ENCODE peak calls at places on chromosomes 7 and 10, in five cellular contexts. R is heart left ventricle, D is psoas muscle, H is iPS DF 6.9, C is epithelial cell of esophagus. F is an unnamed sample.

GRCh38 chr7:106041140-106041717 is 70.9 kb downstream of the SYPL1 start:
- DNase-seq in H (no peak), D (no peak), C (peak), R (no peak), F (peak)

GRCh38 chr7:57425969-57426628 is 23.9 kb upstream of the ZNF716 start:
- DNase-seq in C (no peak), D (no peak), R (no peak), H (no peak), F (peak)

GRCh38 chr10:71077143-71077581 is 135.2 kb upstream of the UNC5B start:
- DNase-seq in D (no peak), H (no peak), R (peak), C (peak), F (no peak)

GRCh38 chr10:119602241-119603095 is 5.7 kb upstream of the TIAL1 start:
- DNase-seq in R (no peak), C (peak), H (no peak), D (no peak), F (peak)

GRCh38 chr10:28738200-28738599 is 60.9 kb downstream of the BAMBI start:
- DNase-seq in R (no peak), D (no peak), C (no peak), H (no peak), F (peak)

GRCh38 chr7:155670521-155670920 is 26.1 kb downstream of the RBM33 start:
- DNase-seq in R (no peak), C (no peak), D (no peak), H (no peak), F (no peak)

GRCh38 chr10:20004087-20004523 is 187.9 kb downstream of the PLXDC2 start:
- DNase-seq in C (peak), H (no peak), D (peak), R (peak), F (peak)

GRCh38 chr10:48572414-48572813 is 32.5 kb downstream of the ARHGAP22 start:
- DNase-seq in C (no peak), D (no peak), R (no peak), H (no peak), F (no peak)

GRCh38 chr7:18703743-18704142 is 208.2 kb downstream of the HDAC9 start:
- DNase-seq in D (no peak), H (no peak), C (no peak), R (no peak), F (no peak)

GRCh38 chr7:79091661-79092060 is 361.8 kb downstream of the MAGI2 start:
- DNase-seq in C (no peak), D (no peak), H (no peak), R (no peak), F (no peak)

GRCh38 chr10:132054564-132054963 is 11.2 kb upstream of the JAKMIP3 start:
- DNase-seq in R (no peak), D (no peak), C (no peak), H (no peak), F (peak)

GRCh38 chr10:50512214-50512595 is 111.6 kb downstream of the SGMS1 start:
- DNase-seq in D (no peak), R (no peak), C (no peak), H (no peak), F (no peak)

GRCh38 chr10:85048644-85049043 is 720.3 kb downstream of the CCSER2 start:
- DNase-seq in D (no peak), C (no peak), R (no peak), H (no peak), F (no peak)

GRCh38 chr7:47477191-47478016 is 104.5 kb downstream of the TNS3 start:
- DNase-seq in D (no peak), H (no peak), R (peak), C (no peak), F (no peak)

GRCh38 chr10:117460846-117461765 is 81.4 kb upstream of the EMX2 start:
- DNase-seq in R (no peak), D (no peak), H (no peak), C (no peak), F (no peak)

GRCh38 chr7:70775570-70776156 is 356.3 kb upstream of the GALNT17 start:
- DNase-seq in H (peak), C (peak), D (no peak), R (no peak), F (peak)

GRCh38 chr7:148483515-148483914 is 107.1 kb upstream of the C7orf33 start:
- DNase-seq in D (no peak), H (no peak), R (no peak), C (no peak), F (no peak)

GRCh38 chr7:22864855-22865606 is 42.4 kb upstream of the TOMM7 start:
- DNase-seq in C (no peak), R (no peak), H (no peak), D (no peak), F (peak)

GRCh38 chr10:78397796-78398195 is 364.1 kb downstream of the RPS24 start:
- DNase-seq in R (no peak), D (no peak), H (no peak), C (no peak), F (no peak)

GRCh38 chr10:16745061-16745460 is 72.2 kb downstream of the RSU1 start:
- DNase-seq in C (no peak), D (no peak), H (no peak), R (no peak), F (no peak)

GRCh38 chr10:87547734-87548311 is 43.1 kb downstream of the MINPP1 start:
- DNase-seq in H (no peak), R (no peak), C (peak), D (no peak), F (peak)

GRCh38 chr10:62045765-62046521 is 144.4 kb downstream of the ARID5B start:
- DNase-seq in C (no peak), R (no peak), D (no peak), H (no peak), F (peak)

GRCh38 chr7:50304911-50305621 is 550 bp downstream of the IKZF1 start:
- DNase-seq in C (no peak), R (no peak), H (no peak), D (no peak), F (peak)
- H3K4me3 ChIP-seq in C (no peak), R (peak), H (peak), D (peak), F (peak)

GRCh38 chr7:44986218-44987053 is 7.6 kb upstream of the MYO1G start:
- DNase-seq in C (peak), D (peak), R (peak), H (peak), F (peak)

GRCh38 chr7:44983742-44984477 is 5.1 kb upstream of the MYO1G start:
- DNase-seq in D (no peak), C (no peak), H (no peak), R (peak), F (peak)

GRCh38 chr7:44984478-44984758 is 5.6 kb upstream of the MYO1G start:
- DNase-seq in C (no peak), D (no peak), H (no peak), R (peak), F (no peak)

GRCh38 chr7:44985900-44986217 is 7.0 kb upstream of the MYO1G start:
- DNase-seq in C (no peak), R (peak), D (no peak), H (no peak), F (no peak)

GRCh38 chr7:44985033-44985695 is 6.3 kb upstream of the MYO1G start:
- DNase-seq in R (peak), H (no peak), C (no peak), D (no peak), F (peak)
- H3K4me3 ChIP-seq in R (peak), H (peak), C (peak), D (peak), F (peak)

DNA sequence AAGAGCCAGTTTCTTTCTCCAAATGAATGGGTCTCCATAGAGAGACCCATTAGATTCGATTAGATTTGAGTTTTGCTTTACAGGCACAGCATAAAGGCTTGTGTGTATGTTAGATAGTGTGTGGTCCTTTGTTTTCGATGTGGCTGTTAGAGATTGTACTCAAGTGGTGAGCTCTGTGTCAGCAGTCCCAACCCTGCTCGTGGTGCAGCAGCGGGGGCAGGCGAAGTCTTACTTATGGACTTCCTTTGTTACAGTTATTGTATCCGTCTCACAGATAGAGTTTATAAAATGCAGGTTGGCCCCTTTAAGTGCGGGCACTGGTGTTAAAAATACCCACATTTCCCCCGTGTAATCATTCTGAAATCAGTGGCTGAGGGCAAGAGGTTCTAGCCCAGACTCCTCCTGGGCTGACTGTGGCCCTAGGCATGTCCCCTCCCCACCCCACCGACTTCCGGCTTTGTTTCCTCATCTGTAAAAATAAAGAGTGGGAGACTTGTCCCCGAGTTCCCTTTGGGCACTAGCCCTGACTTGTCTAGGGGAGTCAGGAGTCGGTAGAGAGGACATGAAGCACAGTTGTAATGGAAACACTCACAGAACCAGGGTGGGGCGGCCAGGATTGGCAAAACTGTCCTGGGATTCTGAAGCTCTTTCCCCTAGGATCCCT is 28.6 kb downstream of the MTURN start:
- DNase-seq in R (no peak), H (no peak), C (peak), D (no peak), F (peak)
- H3K4me3 ChIP-seq in R (no peak), H (no peak), C (no peak), D (no peak), F (peak)

GRCh38 chr7:25727446-25727845 is 424.6 kb upstream of the NFE2L3 start:
- DNase-seq in D (no peak), R (no peak), C (no peak), H (no peak), F (no peak)
- H3K4me3 ChIP-seq in D (no peak), R (no peak), C (no peak), H (no peak), F (no peak)

GRCh38 chr10:97717627-97718026 is 4.1 kb downstream of the MARVELD1 start:
- DNase-seq in C (no peak), R (no peak), H (no peak), D (no peak), F (no peak)
- H3K4me3 ChIP-seq in C (no peak), R (no peak), H (no peak), D (no peak), F (no peak)